ENCODE peak calls at places on chromosome 5, in five cellular contexts. One of them, this sample, is unnamed.

GRCh38 chr5:181028032-181028819 is 11.8 kb upstream of the BTNL9 start:
- DNase-seq in body of pancreas: peak; percentile 34
- DNase-seq in H9: peak; percentile 93
- DNase-seq in colonic mucosa: no peak
- DNase-seq in CD4-positive, alpha-beta memory T cell: no peak
- DNase-seq in this sample: no peak

GRCh38 chr5:141182248-141182647 is at the start of gene PCDHB16:
- DNase-seq in body of pancreas: peak; percentile 60
- DNase-seq in colonic mucosa: no peak
- DNase-seq in CD4-positive, alpha-beta memory T cell: no peak
- DNase-seq in H9: peak; percentile 84
- DNase-seq in this sample: no peak

GRCh38 chr5:72637058-72637457 is 129.8 kb upstream of the ZNF366 start:
- DNase-seq in body of pancreas: no peak
- DNase-seq in H9: no peak
- DNase-seq in CD4-positive, alpha-beta memory T cell: no peak
- DNase-seq in colonic mucosa: no peak
- DNase-seq in this sample: no peak

GRCh38 chr5:154296525-154297159 is 106.1 kb downstream of the GALNT10 start:
- DNase-seq in colonic mucosa: peak; percentile 55
- DNase-seq in body of pancreas: peak; percentile 34
- DNase-seq in H9: no peak
- DNase-seq in CD4-positive, alpha-beta memory T cell: no peak
- DNase-seq in this sample: no peak

GRCh38 chr5:154358410-154359221 is 87.2 kb upstream of the SAP30L start:
- DNase-seq in body of pancreas: no peak
- DNase-seq in H9: no peak
- DNase-seq in CD4-positive, alpha-beta memory T cell: no peak
- DNase-seq in colonic mucosa: no peak
- DNase-seq in this sample: no peak

GRCh38 chr5:90367879-90368278 is 41.7 kb downstream of the CETN3 start:
- DNase-seq in H9: no peak
- DNase-seq in colonic mucosa: no peak
- DNase-seq in CD4-positive, alpha-beta memory T cell: no peak
- DNase-seq in body of pancreas: no peak
- DNase-seq in this sample: no peak

GRCh38 chr5:78886650-78887230 is 98.4 kb downstream of the ARSB start:
- DNase-seq in colonic mucosa: no peak
- DNase-seq in H9: no peak
- DNase-seq in CD4-positive, alpha-beta memory T cell: peak; percentile 14
- DNase-seq in body of pancreas: no peak
- DNase-seq in this sample: no peak

GRCh38 chr5:141604318-141604717 is 14.5 kb downstream of the DIAPH1 start:
- DNase-seq in H9: peak; percentile 32
- DNase-seq in CD4-positive, alpha-beta memory T cell: no peak
- DNase-seq in colonic mucosa: peak; percentile 53
- DNase-seq in body of pancreas: no peak
- DNase-seq in this sample: peak; percentile 62

GRCh38 chr5:178098685-178099084 is 14.6 kb upstream of the N4BP3 start:
- DNase-seq in H9: no peak
- DNase-seq in body of pancreas: no peak
- DNase-seq in CD4-positive, alpha-beta memory T cell: no peak
- DNase-seq in colonic mucosa: no peak
- DNase-seq in this sample: no peak

GRCh38 chr5:93371893-93372292 is 209.1 kb downstream of the NR2F1-AS1 start:
- DNase-seq in colonic mucosa: no peak
- DNase-seq in CD4-positive, alpha-beta memory T cell: no peak
- DNase-seq in body of pancreas: no peak
- DNase-seq in H9: no peak
- DNase-seq in this sample: no peak

GRCh38 chr5:56819027-56819881 is 3.9 kb downstream of the MAP3K1 start:
- DNase-seq in H9: no peak
- DNase-seq in CD4-positive, alpha-beta memory T cell: no peak
- DNase-seq in body of pancreas: no peak
- DNase-seq in colonic mucosa: no peak
- DNase-seq in this sample: no peak

GRCh38 chr5:126681970-126682369 is 81.2 kb downstream of the PHAX start:
- DNase-seq in body of pancreas: no peak
- DNase-seq in colonic mucosa: no peak
- DNase-seq in CD4-positive, alpha-beta memory T cell: no peak
- DNase-seq in H9: no peak
- DNase-seq in this sample: peak; percentile 49

GRCh38 chr5:95823738-95824609 is 1.4 kb upstream of the GLRX start:
- DNase-seq in H9: peak; percentile 45
- DNase-seq in body of pancreas: no peak
- DNase-seq in CD4-positive, alpha-beta memory T cell: peak; percentile 77
- DNase-seq in colonic mucosa: peak; percentile 78
- DNase-seq in this sample: peak; percentile 84

GRCh38 chr5:159510282-159510681 is 180.0 kb upstream of the IL12B start:
- DNase-seq in H9: peak; percentile 93
- DNase-seq in colonic mucosa: peak; percentile 43
- DNase-seq in body of pancreas: no peak
- DNase-seq in CD4-positive, alpha-beta memory T cell: no peak
- DNase-seq in this sample: no peak

DNA sequence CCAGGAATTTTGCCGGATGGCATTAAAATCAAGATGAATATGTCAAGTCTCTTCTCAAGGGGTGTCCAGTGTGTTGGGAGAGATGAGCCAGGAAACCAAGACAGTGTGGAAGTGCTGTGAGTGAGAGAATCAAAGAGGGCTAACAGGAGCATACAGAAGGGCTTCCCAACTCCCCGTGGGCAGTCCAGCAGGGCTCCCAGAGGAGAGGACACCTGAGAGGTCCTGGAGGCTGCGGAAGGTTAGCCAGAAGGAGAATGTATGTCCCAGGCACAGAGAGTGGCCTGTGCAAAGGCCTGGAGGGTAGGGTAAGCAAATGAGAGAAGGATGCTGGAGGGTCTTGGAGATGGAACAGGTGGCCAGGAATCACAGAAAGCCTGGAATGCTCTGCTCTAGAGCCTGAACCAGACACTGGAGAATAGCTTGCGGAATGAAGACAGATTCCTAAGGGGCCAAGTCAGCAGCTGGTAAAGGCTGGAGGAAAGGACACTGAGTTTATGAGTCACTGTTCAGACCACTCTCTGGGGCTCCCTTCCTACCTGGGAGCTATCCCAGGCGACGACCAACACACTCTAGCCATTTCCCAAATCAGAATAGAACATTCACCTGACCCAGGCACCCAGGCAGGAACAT is 59.4 kb downstream of the SLC22A5 start:
- DNase-seq in body of pancreas: no peak
- DNase-seq in CD4-positive, alpha-beta memory T cell: no peak
- DNase-seq in H9: no peak
- DNase-seq in colonic mucosa: no peak
- DNase-seq in this sample: no peak
- H3K4me1 ChIP-seq in body of pancreas: peaks cover 61% of the 10 kb centered on the region
- H3K4me1 ChIP-seq in CD4-positive, alpha-beta memory T cell: peaks cover 99% of the 10 kb centered on the region
- H3K4me1 ChIP-seq in H9: no peaks in the 10 kb centered on the region
- H3K4me1 ChIP-seq in colonic mucosa: peaks cover 62% of the 10 kb centered on the region
- H3K4me1 ChIP-seq in this sample: peaks cover 3% of the 10 kb centered on the region

DNA sequence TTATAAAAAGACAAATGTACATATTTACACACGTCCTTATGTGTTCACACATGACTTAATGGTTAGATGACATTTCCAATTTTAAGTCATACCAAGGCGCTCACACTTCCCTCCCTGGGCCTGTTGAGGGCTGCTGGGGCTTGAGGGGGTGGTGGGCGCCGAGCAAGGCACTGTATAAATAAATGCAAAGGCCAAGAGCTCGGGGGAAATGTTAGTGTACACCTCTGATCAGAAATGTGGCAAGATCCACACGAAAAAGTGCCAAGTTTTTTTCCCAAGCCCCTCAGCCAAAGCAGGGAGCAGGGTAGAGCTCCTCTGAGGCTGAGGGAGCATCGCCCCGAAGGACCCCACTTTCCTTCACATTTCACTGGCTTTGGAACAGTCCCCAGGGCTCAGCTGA is 7.5 kb downstream of the IRF1 start:
- DNase-seq in CD4-positive, alpha-beta memory T cell: no peak
- DNase-seq in body of pancreas: no peak
- DNase-seq in H9: no peak
- DNase-seq in colonic mucosa: no peak
- DNase-seq in this sample: peak; percentile 27
- H3K4me1 ChIP-seq in CD4-positive, alpha-beta memory T cell: peaks cover 92% of the 10 kb centered on the region
- H3K4me1 ChIP-seq in body of pancreas: peaks cover 3% of the 10 kb centered on the region
- H3K4me1 ChIP-seq in H9: no peaks in the 10 kb centered on the region
- H3K4me1 ChIP-seq in colonic mucosa: peaks cover 14% of the 10 kb centered on the region
- H3K4me1 ChIP-seq in this sample: no peaks in the 10 kb centered on the region

GRCh38 chr5:42665857-42666256 is 90.8 kb upstream of the CCDC152 start:
- DNase-seq in colonic mucosa: no peak
- DNase-seq in body of pancreas: no peak
- DNase-seq in H9: no peak
- DNase-seq in CD4-positive, alpha-beta memory T cell: no peak
- DNase-seq in this sample: no peak

GRCh38 chr5:42668254-42668653 is 88.4 kb upstream of the CCDC152 start:
- DNase-seq in H9: no peak
- DNase-seq in CD4-positive, alpha-beta memory T cell: no peak
- DNase-seq in body of pancreas: no peak
- DNase-seq in colonic mucosa: no peak
- DNase-seq in this sample: no peak

DNA sequence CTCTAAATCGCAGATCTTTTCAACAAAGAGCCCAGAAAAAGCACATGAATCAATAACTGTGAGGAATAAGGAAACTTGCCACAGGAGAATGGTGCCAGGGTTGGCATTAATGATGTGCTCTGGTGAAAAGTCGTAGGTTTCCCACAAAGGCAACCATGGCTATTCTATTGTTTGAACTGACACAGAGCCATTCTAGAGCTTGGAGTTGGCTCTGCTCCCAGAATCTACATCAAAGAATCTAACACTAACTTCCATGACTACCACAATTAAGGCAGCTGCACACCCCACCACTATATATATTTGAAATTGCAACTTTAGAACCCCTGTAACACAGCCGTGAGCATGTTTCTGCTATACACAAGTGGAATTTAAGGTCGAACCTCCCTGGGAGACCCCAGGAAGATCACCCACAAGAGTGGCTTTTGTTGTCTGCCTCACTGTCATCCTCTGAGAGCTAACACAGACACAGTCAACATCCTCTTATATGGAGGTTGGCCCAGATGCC is 89.7 kb upstream of the CCDC152 start:
- DNase-seq in body of pancreas: no peak
- DNase-seq in colonic mucosa: no peak
- DNase-seq in CD4-positive, alpha-beta memory T cell: no peak
- DNase-seq in H9: no peak
- DNase-seq in this sample: no peak
- H3K4me1 ChIP-seq in body of pancreas: no peaks in the 10 kb centered on the region
- H3K4me1 ChIP-seq in colonic mucosa: no peaks in the 10 kb centered on the region
- H3K4me1 ChIP-seq in CD4-positive, alpha-beta memory T cell: no peaks in the 10 kb centered on the region
- H3K4me1 ChIP-seq in H9: no peaks in the 10 kb centered on the region
- H3K4me1 ChIP-seq in this sample: no peaks in the 10 kb centered on the region

GRCh38 chr5:14157494-14157782 is 14.3 kb downstream of the TRIO start:
- DNase-seq in colonic mucosa: no peak
- DNase-seq in CD4-positive, alpha-beta memory T cell: no peak
- DNase-seq in H9: no peak
- DNase-seq in body of pancreas: no peak
- DNase-seq in this sample: no peak
- H3K4me1 ChIP-seq in colonic mucosa: peaks cover 19% of the 10 kb centered on the region
- H3K4me1 ChIP-seq in CD4-positive, alpha-beta memory T cell: no peaks in the 10 kb centered on the region
- H3K4me1 ChIP-seq in H9: peaks cover 25% of the 10 kb centered on the region
- H3K4me1 ChIP-seq in body of pancreas: peaks cover 17% of the 10 kb centered on the region
- H3K4me1 ChIP-seq in this sample: peaks cover 3% of the 10 kb centered on the region

This sample was measured in aorta.